ENCODE peak calls at places on chromosome 12, in six cellular contexts. J, S, Q, T, V and Y are unnamed samples.

GRCh38 chr12:3378655-3379054 is 112.3 kb upstream of the PRMT8 start:
- DNase-seq in S (no peak), V (no peak), T (no peak), Q (no peak), J (peak; percentile 29), Y (no peak)

GRCh38 chr12:128627659-128628058 is 196.1 kb downstream of the SLC15A4 start:
- DNase-seq in S (no peak), T (no peak), J (no peak), Q (no peak), V (no peak), Y (no peak)

GRCh38 chr12:3680919-3681594 is 71.9 kb downstream of the CRACR2A start:
- DNase-seq in Q (no peak), S (peak; percentile 10), J (peak; percentile 41), V (peak; percentile 53), T (no peak), Y (no peak)

GRCh38 chr12:49648722-49649032 is 25.3 kb downstream of the PRPF40B start:
- DNase-seq in V (no peak), T (no peak), J (no peak), S (no peak), Q (no peak), Y (no peak)

GRCh38 chr12:18141583-18141982 is 51.6 kb upstream of the RERGL start:
- DNase-seq in J (no peak), S (peak; percentile 80), V (no peak), Q (peak; percentile 74), T (no peak), Y (no peak)

GRCh38 chr12:94062796-94063635 is 85.4 kb upstream of the PLXNC1 start:
- DNase-seq in Q (no peak), S (no peak), T (no peak), V (no peak), J (no peak), Y (no peak)

GRCh38 chr12:66497000-66497897 is 181.6 kb downstream of the GRIP1 start:
- DNase-seq in S (no peak), T (no peak), J (peak; percentile 61), V (no peak), Q (no peak), Y (no peak)

GRCh38 chr12:12723681-12724420 is 6.7 kb downstream of the CDKN1B start:
- DNase-seq in S (peak; percentile 23), V (peak; percentile 64), J (peak; percentile 71), Q (peak; percentile 39), T (peak; percentile 25), Y (peak; percentile 65)

GRCh38 chr12:132137483-132138125 is 6.5 kb downstream of the DDX51 start:
- DNase-seq in T (no peak), V (no peak), Q (peak; percentile 23), J (no peak), S (no peak), Y (no peak)

GRCh38 chr12:46445551-46446235 is 73.1 kb upstream of the SLC38A2 start:
- DNase-seq in T (no peak), S (peak; percentile 71), J (no peak), V (no peak), Q (no peak), Y (no peak)

GRCh38 chr12:93300611-93301021 is 77.1 kb upstream of the NUDT4 start:
- DNase-seq in S (no peak), Q (no peak), J (no peak), T (no peak), V (no peak), Y (no peak)

GRCh38 chr12:89709994-89710872 is 1.6 kb upstream of the ATP2B1 start:
- DNase-seq in Q (no peak), T (peak; percentile 54), J (peak; percentile 83), S (peak; percentile 26), V (peak; percentile 77), Y (no peak)

GRCh38 chr12:47834199-47835016 is 14.7 kb upstream of the HDAC7 start:
- DNase-seq in T (no peak), J (no peak), S (no peak), V (no peak), Q (no peak), Y (peak; percentile 49)

GRCh38 chr12:92701441-92701840 is 1.3 kb upstream of the PLEKHG7 start:
- DNase-seq in T (no peak), Q (no peak), V (no peak), S (no peak), J (no peak), Y (no peak)

GRCh38 chr12:94147991-94148840 is at the start of gene PLXNC1:
- DNase-seq in S (no peak), J (peak; percentile 78), V (peak; percentile 81), T (peak; percentile 31), Q (peak; percentile 60), Y (peak; percentile 85)

DNA sequence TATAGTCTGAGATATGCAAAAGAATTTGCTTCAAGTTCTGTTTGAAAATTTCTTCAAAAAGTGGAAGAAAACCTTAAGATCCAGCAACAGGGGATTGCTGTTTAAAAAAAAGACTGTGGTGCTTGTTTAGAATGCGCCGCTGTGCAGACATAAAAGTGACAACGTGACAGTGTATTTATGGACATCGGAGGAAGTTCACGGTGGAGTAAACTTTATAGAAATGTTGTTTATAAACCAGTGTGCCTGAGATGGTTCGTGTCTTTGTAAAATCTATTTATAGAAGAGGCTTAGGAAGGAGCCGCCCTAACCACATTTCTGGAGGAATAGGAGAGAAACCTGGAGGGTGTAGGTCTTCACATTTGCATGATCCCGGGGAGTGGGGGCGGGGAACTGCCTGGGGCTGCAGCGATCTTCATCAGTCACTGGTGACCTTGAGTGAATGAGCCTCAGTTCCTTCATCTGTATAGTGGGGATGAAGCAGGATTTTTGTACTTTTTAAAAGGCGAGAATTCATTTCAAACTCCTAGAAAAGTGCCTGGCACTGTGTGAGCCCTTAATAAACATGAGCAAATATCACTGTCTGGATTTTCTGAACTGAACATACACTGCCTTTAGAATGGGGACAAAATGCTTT is 27.6 kb downstream of the ADGRD1 start:
- DNase-seq in T (no peak), Q (no peak), S (no peak), J (no peak), V (no peak), Y (no peak)
- H3K9ac ChIP-seq in T (no peak overlapping the region), Q (no peak overlapping the region), S (no peak overlapping the region), J (no peak overlapping the region), V (no peak overlapping the region), Y (no peak overlapping the region)

DNA sequence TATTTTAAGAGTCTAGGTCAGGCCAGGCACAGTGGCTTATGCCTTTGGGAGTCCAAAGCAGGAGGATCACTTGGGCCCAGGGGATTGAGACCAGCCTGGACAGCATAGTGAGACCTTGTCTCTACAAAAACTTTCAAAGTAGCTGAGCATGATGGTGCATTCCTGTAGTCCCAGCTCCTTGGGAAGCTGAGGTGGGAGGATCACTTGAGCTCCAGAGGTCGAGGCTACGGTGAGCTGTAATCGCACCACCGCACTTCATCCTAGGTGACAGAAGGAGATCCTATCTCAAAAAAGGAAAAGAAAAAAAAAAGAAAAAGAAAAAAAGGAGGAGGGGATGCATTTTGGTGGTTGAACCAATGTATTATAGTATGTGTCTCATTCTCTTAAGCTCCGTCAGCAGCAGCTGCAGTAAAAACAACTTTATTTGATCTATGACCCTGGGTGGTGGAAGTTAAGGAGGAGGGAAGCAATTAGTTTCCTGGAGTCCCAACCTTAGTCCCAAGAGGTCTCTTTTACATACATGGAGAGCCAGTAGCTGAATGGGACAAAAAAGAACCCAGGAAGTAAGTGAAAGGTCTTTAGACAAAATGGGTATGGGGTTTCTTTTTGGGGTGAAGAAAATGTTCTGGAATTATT is 26.7 kb upstream of the APOF start:
- DNase-seq in S (no peak), Q (no peak), J (no peak), T (no peak), V (no peak), Y (no peak)
- H2AFZ ChIP-seq in S (no peak overlapping the region), Q (no peak overlapping the region), J (no peak overlapping the region), T (no peak overlapping the region), V (no peak overlapping the region), Y (peak overlapping the region; percentile 45)

DNA sequence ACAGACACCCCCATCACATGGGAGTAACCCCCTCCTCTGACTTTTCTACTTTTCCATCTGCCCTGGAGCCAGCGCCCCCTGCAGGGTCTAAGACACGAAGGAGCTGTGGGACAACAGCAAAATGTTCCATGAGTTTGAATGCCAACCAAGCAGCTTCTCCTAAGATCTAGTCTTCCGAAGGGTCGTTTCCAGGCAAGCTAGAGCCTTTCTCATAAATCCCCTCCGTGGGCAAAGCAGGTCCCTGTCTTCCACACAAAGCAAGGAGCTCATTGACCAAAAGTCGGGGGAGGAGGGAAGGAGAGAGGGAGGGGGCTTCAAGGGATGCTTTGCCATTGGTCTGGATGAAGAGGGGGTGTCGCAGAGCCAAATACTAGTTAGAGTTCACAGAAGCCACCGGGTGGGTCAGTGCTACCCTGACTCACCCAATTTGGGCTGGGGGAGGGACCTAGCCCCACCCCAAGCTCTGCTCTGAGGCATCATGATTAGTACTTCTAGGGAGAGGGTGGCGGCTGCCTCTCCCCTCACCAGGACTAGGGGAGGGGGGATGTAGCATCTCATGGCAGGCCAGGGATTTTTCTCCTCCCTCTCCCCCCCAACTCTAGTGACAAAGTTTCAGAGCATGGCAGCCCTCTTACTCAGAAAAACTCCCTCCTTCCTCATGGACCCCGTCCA is 1.6 kb downstream of the MSI1 start:
- DNase-seq in Q (peak; percentile 16), T (no peak), J (peak; percentile 79), S (no peak), V (peak; percentile 83), Y (no peak)
- TF ChIP-seq CTCF in Q (peak; percentile 20), T (peak; percentile 28), J (peak; percentile 76), S (peak; percentile 58), V (peak; percentile 77), Y (peak; percentile 55)

GRCh38 chr12:52184813-52185212 is 7.0 kb downstream of the KRT80 start:
- DNase-seq in S (no peak), T (peak; percentile 15), Q (no peak), V (no peak), J (no peak), Y (no peak)

GRCh38 chr12:52182898-52183543 is 8.8 kb downstream of the KRT80 start:
- DNase-seq in V (no peak), S (peak; percentile 61), Q (peak; percentile 46), T (peak; percentile 59), J (no peak), Y (no peak)

GRCh38 chr12:52185400-52185967 is 6.3 kb downstream of the KRT80 start:
- DNase-seq in S (no peak), Q (no peak), J (no peak), T (no peak), V (no peak), Y (no peak)

GRCh38 chr12:52183544-52183910 is 8.3 kb downstream of the KRT80 start:
- DNase-seq in V (no peak), T (peak; percentile 15), S (no peak), Q (peak; percentile 45), J (no peak), Y (no peak)

DNA sequence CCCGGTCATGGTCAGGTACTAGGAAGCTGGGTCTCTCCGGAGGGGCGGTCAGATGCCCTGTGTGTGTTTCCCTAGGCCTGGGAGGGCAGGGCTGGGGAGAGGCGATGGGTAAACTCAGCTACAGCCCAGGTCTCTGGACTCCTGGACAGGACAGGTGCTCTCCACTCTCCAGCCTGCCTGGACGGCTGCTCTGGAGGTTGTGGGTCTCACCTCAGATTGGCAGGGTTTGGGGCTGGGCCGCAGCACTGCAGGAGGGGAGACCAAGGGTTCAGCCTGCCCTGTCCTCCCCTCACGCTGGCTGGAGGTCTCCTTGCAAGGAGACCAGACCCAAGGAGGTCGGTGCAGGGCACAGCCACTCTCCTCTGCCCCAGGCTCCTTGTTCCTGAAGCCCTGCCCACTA is 7.8 kb downstream of the KRT80 start:
- DNase-seq in J (no peak), S (no peak), Q (no peak), T (no peak), V (no peak), Y (no peak)
- H3K9ac ChIP-seq in J (no peak overlapping the region), S (no peak overlapping the region), Q (no peak overlapping the region), T (no peak overlapping the region), V (no peak overlapping the region), Y (no peak overlapping the region)